ENCODE peak calls at places on chromosomes 11 and 22, in four cellular contexts. S, W, T and O are unnamed samples.

GRCh38 chr22:19652316-19652715 is 62.0 kb upstream of the SEPTIN5 start:
- DNase-seq in S (no peak), T (no peak), W (no peak), O (no peak)

GRCh38 chr11:2843551-2843950 is 42.0 kb downstream of the CDKN1C start:
- DNase-seq in S (no peak), W (no peak), T (no peak), O (no peak)

GRCh38 chr22:19745155-19746133 is 15.1 kb upstream of the TBX1 start:
- DNase-seq in W (no peak), T (no peak), S (no peak), O (no peak)

GRCh38 chr22:47328550-47329243 is 566.2 kb downstream of the TBC1D22A start:
- DNase-seq in S (no peak), T (peak; percentile 91), W (peak; percentile 93), O (peak; percentile 61)

GRCh38 chr22:32079110-32080089 is 36.3 kb downstream of the SLC5A1 start:
- DNase-seq in W (peak; percentile 77), S (no peak), T (peak; percentile 86), O (peak; percentile 49)

GRCh38 chr22:23306926-23307325 is 126.6 kb downstream of the BCR start:
- DNase-seq in T (no peak), S (no peak), W (no peak), O (no peak)

GRCh38 chr22:17198188-17199130 is 20.8 kb downstream of the ADA2 start:
- DNase-seq in T (peak; percentile 24), W (peak; percentile 59), S (no peak), O (no peak)

GRCh38 chr11:115504279-115505158 is at the start of gene CADM1:
- DNase-seq in W (peak; percentile 82), S (peak; percentile 77), T (peak; percentile 85), O (peak; percentile 78)

GRCh38 chr11:19395050-19395449 is 154.3 kb upstream of the E2F8 start:
- DNase-seq in T (no peak), W (no peak), S (no peak), O (no peak)

GRCh38 chr11:106087815-106088435 is 10.5 kb downstream of the AASDHPPT start:
- DNase-seq in W (peak; percentile 74), S (peak; percentile 21), T (peak; percentile 72), O (no peak)

GRCh38 chr11:61627831-61628753 is 47.2 kb upstream of the SYT7 start:
- DNase-seq in W (peak; percentile 82), T (peak; percentile 87), S (no peak), O (no peak)

GRCh38 chr11:26276798-26277424 is 55.0 kb upstream of the ANO3 start:
- DNase-seq in T (peak; percentile 65), W (peak; percentile 79), S (peak; percentile 6), O (no peak)

GRCh38 chr22:45164217-45165123 is 745 bp downstream of the NUP50 start:
- DNase-seq in T (peak; percentile 52), S (no peak), W (peak; percentile 41), O (no peak)

GRCh38 chr22:42066937-42067336 is 3.7 kb downstream of the NAGA start:
- DNase-seq in W (no peak), S (no peak), T (no peak), O (no peak)

GRCh38 chr11:59463176-59463575 is 6.4 kb downstream of the OR4D6 start:
- DNase-seq in T (peak; percentile 69), S (no peak), W (peak; percentile 17), O (no peak)

GRCh38 chr11:65224939-65225283 is 36.9 kb upstream of the POLA2 start:
- DNase-seq in S (no peak), T (peak; percentile 92), W (peak; percentile 72), O (peak; percentile 27)

GRCh38 chr11:92480519-92480918 is 255.9 kb downstream of the FAT3 start:
- DNase-seq in T (peak; percentile 26), S (no peak), W (peak; percentile 1), O (no peak)

GRCh38 chr11:23370580-23371275 is 510.5 kb upstream of the CCDC179 start:
- DNase-seq in W (no peak), T (peak; percentile 12), S (no peak), O (peak; percentile 68)

GRCh38 chr11:67584881-67585873 is 1.6 kb downstream of the GSTP1 start:
- DNase-seq in W (no peak), S (no peak), T (peak; percentile 30), O (no peak)

GRCh38 chr22:30990675-30991074 is 21.6 kb downstream of the TUG1 start:
- DNase-seq in W (no peak), T (no peak), S (no peak), O (no peak)

GRCh38 chr11:14449302-14449714 is 50.3 kb downstream of the COPB1 start:
- DNase-seq in T (peak; percentile 51), W (no peak), S (no peak), O (no peak)

GRCh38 chr11:92276773-92277172 is 52.2 kb downstream of the FAT3 start:
- DNase-seq in W (no peak), S (no peak), T (peak; percentile 80), O (no peak)

GRCh38 chr11:71930556-71931244 is 1.9 kb downstream of the RNF121 start:
- DNase-seq in W (peak; percentile 36), S (no peak), T (no peak), O (no peak)

GRCh38 chr11:42462558-42463310 is 849.1 kb upstream of the API5 start:
- DNase-seq in W (peak; percentile 57), T (peak; percentile 2), S (no peak), O (no peak)

GRCh38 chr22:27238935-27239510 is 562.5 kb downstream of the MN1 start:
- DNase-seq in T (peak; percentile 94), S (no peak), W (peak; percentile 100), O (peak; percentile 88)

GRCh38 chr22:50228366-50228765 is 16.5 kb downstream of the TUBGCP6 start:
- DNase-seq in W (no peak), S (no peak), T (no peak), O (no peak)

GRCh38 chr11:87675993-87676392 is 499.2 kb downstream of the RAB38 start:
- DNase-seq in W (no peak), S (no peak), T (no peak), O (no peak)

GRCh38 chr11:123536690-123537437 is 106.8 kb downstream of the GRAMD1B start:
- DNase-seq in T (peak; percentile 52), S (no peak), W (peak; percentile 20), O (no peak)
- H3K27ac ChIP-seq in T (no peak overlapping the region), S (no peak overlapping the region), W (no peak overlapping the region), O (no peak overlapping the region)

DNA sequence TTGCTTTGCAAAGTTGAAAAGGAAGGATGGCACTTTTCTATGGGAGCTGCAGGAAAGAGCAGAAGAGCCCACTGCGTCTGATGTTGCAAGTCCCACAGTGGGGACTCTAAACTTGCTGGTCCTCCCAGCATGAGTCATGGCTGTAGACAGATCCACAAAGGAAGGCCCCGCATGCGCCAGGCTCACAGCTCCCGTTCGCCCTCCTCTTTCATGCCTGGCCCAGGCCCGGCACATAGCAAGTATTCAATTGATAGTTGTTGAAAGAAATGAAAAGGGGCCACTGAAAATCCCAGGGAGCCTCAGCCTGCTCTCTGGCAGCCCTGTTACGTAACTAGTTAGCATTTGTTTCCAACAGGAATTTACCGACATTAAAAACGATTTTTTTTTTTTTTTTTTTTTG is 18.9 kb downstream of the AP1B1 start:
- DNase-seq in S (no peak), W (peak; percentile 81), T (peak; percentile 95), O (no peak)
- H3K27ac ChIP-seq in S (no peak overlapping the region), W (no peak overlapping the region), T (peak overlapping the region; percentile 49), O (no peak overlapping the region)

GRCh38 chr11:128532571-128533091 is 54.7 kb downstream of the ETS1 start:
- DNase-seq in W (no peak), S (no peak), T (no peak), O (no peak)
- H3K27ac ChIP-seq in W (no peak overlapping the region), S (no peak overlapping the region), T (no peak overlapping the region), O (no peak overlapping the region)

DNA sequence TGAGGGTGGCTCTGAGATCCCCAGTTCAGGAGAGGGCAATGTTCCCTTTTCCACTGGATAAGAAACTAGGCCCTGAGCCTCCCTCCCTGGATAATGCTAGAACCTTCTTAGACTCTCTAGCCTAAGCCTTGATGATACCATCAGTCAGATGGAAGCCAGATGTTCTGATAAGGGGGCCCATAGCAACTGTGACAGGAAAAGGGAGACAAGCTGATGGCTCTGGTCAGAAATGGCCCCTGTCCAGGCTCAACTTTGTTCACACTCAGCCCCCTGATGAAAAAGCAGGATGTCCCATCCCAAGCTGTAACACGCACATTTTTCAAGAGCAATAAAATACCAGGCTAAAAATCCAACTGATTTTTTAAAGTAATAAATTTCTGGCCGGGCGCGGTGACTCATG is 7.2 kb upstream of the OAF start:
- DNase-seq in S (no peak), T (no peak), W (no peak), O (no peak)
- H3K27ac ChIP-seq in S (no peak overlapping the region), T (no peak overlapping the region), W (no peak overlapping the region), O (no peak overlapping the region)

GRCh38 chr11:73344191-73344607 is 32.0 kb upstream of the RELT start:
- DNase-seq in T (no peak), W (no peak), S (no peak), O (no peak)
- H3K27ac ChIP-seq in T (no peak overlapping the region), W (no peak overlapping the region), S (no peak overlapping the region), O (no peak overlapping the region)